ENCODE peak calls at places on chromosomes 7 and 10, in four cellular contexts. E is Calu3, D is ovary, Y is choroid plexus epithelial cell. B is an unnamed sample.

GRCh38 chr10:70815504-70816219 is at the start of gene SGPL1:
- DNase-seq in E (peak), D (peak), Y (peak), B (peak)

GRCh38 chr10:25639646-25640045 is 294.4 kb upstream of the MYO3A start:
- DNase-seq in E (no peak), D (no peak), Y (peak), B (no peak)

GRCh38 chr7:32290015-32290414 is 200.2 kb downstream of the LSM5 start:
- DNase-seq in E (no peak), D (no peak), Y (no peak), B (no peak)

GRCh38 chr7:35624299-35625186 is 70.4 kb downstream of the HERPUD2 start:
- DNase-seq in E (peak), D (no peak), Y (peak), B (peak)

GRCh38 chr10:94103902-94104301 is 110.2 kb downstream of the PLCE1 start:
- DNase-seq in E (no peak), D (no peak), Y (peak), B (no peak)

GRCh38 chr10:22554481-22555182 is 159.7 kb downstream of the PIP4K2A start:
- DNase-seq in E (no peak), D (peak), Y (peak), B (peak)

GRCh38 chr7:158378978-158379377 is 208.6 kb downstream of the PTPRN2 start:
- DNase-seq in E (no peak), D (no peak), Y (no peak), B (no peak)

GRCh38 chr10:86362566-86363183 is 3.9 kb downstream of the GRID1 start:
- DNase-seq in E (no peak), D (no peak), Y (no peak), B (no peak)

GRCh38 chr7:144390481-144390880 is 13.0 kb downstream of the NOBOX start:
- DNase-seq in E (no peak), D (no peak), Y (peak), B (no peak)

GRCh38 chr7:99083733-99084132 is 60.2 kb downstream of the SMURF1 start:
- DNase-seq in E (no peak), D (no peak), Y (no peak), B (no peak)

GRCh38 chr7:4449263-4449662 is 232.8 kb upstream of the FOXK1 start:
- DNase-seq in E (no peak), D (no peak), Y (no peak), B (no peak)

GRCh38 chr7:64371116-64371515 is 57.4 kb downstream of the ZNF736 start:
- DNase-seq in E (no peak), D (no peak), Y (no peak), B (no peak)

GRCh38 chr7:74612015-74612829 is 45.3 kb upstream of the GTF2I start:
- DNase-seq in E (peak), D (no peak), Y (peak), B (peak)

GRCh38 chr7:84548366-84549085 is 353.9 kb upstream of the SEMA3A start:
- DNase-seq in E (no peak), D (no peak), Y (peak), B (no peak)

GRCh38 chr7:151059362-151060112 is at the start of gene SLC4A2:
- DNase-seq in E (peak), D (peak), Y (peak), B (peak)

GRCh38 chr10:96999987-97000386 is 167.9 kb downstream of the LCOR start:
- DNase-seq in E (no peak), D (no peak), Y (no peak), B (no peak)
- TF ChIP-seq CTCF in E (no peak), D (no peak), Y (no peak), B (no peak)

GRCh38 chr7:116582164-116582732 is 57.4 kb downstream of the CAV1 start:
- DNase-seq in E (no peak), D (no peak), Y (peak), B (no peak)
- TF ChIP-seq CTCF in E (no peak), D (no peak), Y (peak), B (no peak)

DNA sequence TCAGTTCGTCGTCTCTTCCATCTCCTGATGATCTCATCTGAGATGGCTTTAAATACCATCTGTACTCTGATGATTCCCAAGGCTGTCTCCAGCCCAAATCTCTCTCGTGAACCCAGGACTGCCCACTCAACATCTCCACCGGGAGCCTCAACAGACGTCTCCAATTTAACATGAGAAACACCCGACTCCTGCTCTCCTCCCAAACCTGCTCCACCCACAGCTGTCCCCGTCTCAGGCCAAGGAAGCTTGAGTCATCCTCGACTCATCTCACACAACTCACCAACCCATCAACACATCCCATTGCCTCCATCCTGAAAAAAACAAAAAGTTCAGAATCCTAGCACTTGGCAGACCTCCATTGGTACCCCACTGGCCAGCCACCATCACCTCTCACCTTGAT is 29.7 kb upstream of the CALN1 start:
- DNase-seq in E (no peak), D (no peak), Y (no peak), B (no peak)
- TF ChIP-seq CTCF in E (no peak), D (no peak), Y (no peak), B (no peak)

GRCh38 chr10:4344544-4344994 is 481.4 kb upstream of the AKR1E2 start:
- DNase-seq in E (peak), D (peak), Y (peak), B (peak)
- TF ChIP-seq CTCF in E (no peak), D (no peak), Y (peak), B (no peak)

DNA sequence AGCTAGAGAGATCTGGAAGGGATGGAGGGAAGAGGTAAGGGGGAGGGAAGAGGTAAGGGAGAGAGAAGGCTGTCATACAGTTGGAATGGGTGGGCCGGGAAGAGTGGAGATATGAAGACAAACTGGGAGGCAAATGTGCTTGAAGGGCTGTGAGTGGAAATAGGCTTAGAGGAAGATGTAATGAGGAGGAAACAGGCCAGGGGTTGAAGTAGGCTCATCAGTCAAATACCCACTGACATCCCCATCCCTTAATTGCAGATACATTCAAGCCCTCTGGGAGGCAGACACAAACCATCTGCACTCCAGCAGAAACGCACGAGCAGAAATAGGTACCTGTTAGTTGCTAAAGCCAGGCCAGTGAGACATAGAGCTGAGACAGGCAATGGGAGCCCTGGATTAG is 2.1 kb downstream of the SYNPO2L start:
- DNase-seq in E (no peak), D (no peak), Y (peak), B (no peak)
- TF ChIP-seq CTCF in E (no peak), D (no peak), Y (peak), B (no peak)

DNA sequence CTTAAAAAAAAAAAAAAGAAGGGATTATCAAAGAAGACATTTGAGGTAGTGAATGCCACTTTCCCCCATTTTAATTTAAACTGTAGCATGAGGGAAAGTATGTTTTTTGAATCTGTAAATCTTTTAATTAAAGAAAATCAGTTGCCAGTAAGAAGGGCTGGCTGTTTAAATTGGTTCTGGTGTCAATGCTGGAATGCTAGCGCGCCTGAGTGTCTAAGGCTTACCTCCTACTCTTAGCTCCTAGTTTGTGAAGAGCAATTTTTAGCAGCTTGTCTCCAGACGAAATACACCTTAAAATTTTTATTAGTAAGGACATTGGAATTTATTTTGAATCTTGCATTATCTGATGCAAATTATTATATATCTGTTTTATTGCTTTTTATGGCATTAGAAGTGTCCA is 54.1 kb downstream of the UBE3C start:
- DNase-seq in E (no peak), D (no peak), Y (no peak), B (no peak)
- TF ChIP-seq CTCF in E (no peak), D (no peak), Y (no peak), B (no peak)